ENCODE peak calls at places on chromosomes 2 and 18, in four cellular contexts. K, H, R and Q are unnamed samples. For H3K9me2, the result is how much of the 10 kb centered on the place peaks cover.

GRCh38 chr2:12300927-12301326 is 415.8 kb upstream of the TRIB2 start:
- DNase-seq in K (no peak), H (peak), R (no peak), Q (no peak)

GRCh38 chr18:655445-655844 is 2.0 kb upstream of the TYMS start:
- DNase-seq in K (no peak), H (no peak), R (no peak), Q (no peak)

GRCh38 chr2:134207589-134208209 is 46.2 kb upstream of the MGAT5 start:
- DNase-seq in K (peak), H (peak), R (peak), Q (peak)

GRCh38 chr2:69010437-69011194 is 2.4 kb upstream of the ANTXR1 start:
- DNase-seq in K (no peak), H (peak), R (no peak), Q (no peak)

GRCh38 chr18:53458944-53459580 is 765.4 kb downstream of the MBD2 start:
- DNase-seq in K (no peak), H (no peak), R (no peak), Q (no peak)

GRCh38 chr2:80222644-80223043 is 81.9 kb downstream of the LRRTM1 start:
- DNase-seq in K (no peak), H (no peak), R (no peak), Q (no peak)

GRCh38 chr18:46736736-46737135 is 20.1 kb downstream of the ST8SIA5 start:
- DNase-seq in K (no peak), H (no peak), R (no peak), Q (no peak)

GRCh38 chr2:68837861-68838341 is 33.3 kb downstream of the BMP10 start:
- DNase-seq in K (peak), H (no peak), R (no peak), Q (no peak)

GRCh38 chr18:30106356-30106755 is 936.2 kb downstream of the DSC3 start:
- DNase-seq in K (no peak), H (peak), R (no peak), Q (no peak)

GRCh38 chr2:86628091-86628522 is 4.4 kb upstream of the RNF103 start:
- DNase-seq in K (no peak), H (no peak), R (no peak), Q (no peak)

GRCh38 chr18:79884963-79885728 is 66.3 kb downstream of the SLC66A2 start:
- DNase-seq in K (no peak), H (no peak), R (no peak), Q (no peak)

GRCh38 chr2:44549099-44549471 is 187.3 kb downstream of the CAMKMT start:
- DNase-seq in K (no peak), H (peak), R (no peak), Q (peak)

GRCh38 chr18:80147037-80147417 is 38.0 kb downstream of the ADNP2 start:
- DNase-seq in K (no peak), H (no peak), R (no peak), Q (no peak)

GRCh38 chr18:23281626-23282436 is 146.5 kb downstream of the CABLES1 start:
- DNase-seq in K (no peak), H (peak), R (peak), Q (peak)

GRCh38 chr2:187382131-187382530 is 65.9 kb downstream of the CALCRL start:
- DNase-seq in K (no peak), H (no peak), R (no peak), Q (no peak)

GRCh38 chr2:72623481-72623880 is 202.4 kb downstream of the EXOC6B start:
- DNase-seq in K (no peak), H (no peak), R (no peak), Q (no peak)

GRCh38 chr2:67057901-67058703 is 339.0 kb upstream of the ETAA1 start:
- DNase-seq in K (no peak), H (no peak), R (no peak), Q (peak)

DNA sequence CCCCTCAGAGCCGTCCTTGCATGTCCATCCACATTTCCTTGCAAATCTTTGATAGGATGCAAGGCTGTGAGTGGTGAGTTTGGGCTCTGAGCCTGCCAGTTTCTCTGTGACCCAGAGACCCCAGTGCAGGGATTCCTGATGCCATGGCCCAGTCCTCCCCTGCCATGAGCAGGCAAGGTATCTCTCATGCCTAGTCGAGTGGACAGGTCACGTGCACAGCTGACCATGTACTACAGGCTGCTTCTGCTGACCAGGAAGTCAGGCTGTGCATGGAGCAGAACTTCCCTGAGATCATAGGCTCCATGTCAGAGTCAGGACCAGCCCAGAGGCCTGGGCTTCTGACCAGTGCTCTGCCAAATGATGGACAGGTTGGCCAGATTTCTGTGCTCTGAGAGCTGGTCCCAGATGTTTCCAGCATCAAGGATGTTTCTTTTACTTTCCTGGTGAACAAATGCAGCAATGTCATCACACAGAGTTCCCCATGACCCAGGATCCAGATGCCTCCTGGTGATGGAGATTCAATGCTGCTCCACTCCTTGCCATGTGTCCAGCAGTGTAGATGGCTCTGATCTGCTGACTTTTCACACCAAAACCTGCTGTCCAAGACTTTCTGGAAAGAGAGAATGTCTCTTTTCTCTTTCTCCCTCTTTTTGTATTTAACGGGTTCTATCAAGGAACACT is 321.6 kb upstream of the HS6ST1 start:
- DNase-seq in K (no peak), H (no peak), R (no peak), Q (no peak)
- H3K9me2 ChIP-seq in K (under half), H (under half), R (under half), Q (under half)

GRCh38 chr2:143493339-143493738 is 364.1 kb downstream of the ARHGAP15 start:
- DNase-seq in K (no peak), H (no peak), R (no peak), Q (no peak)

GRCh38 chr2:143489135-143489534 is 359.9 kb downstream of the ARHGAP15 start:
- DNase-seq in K (no peak), H (peak), R (no peak), Q (peak)
- H2AFZ ChIP-seq in K (no peak), H (no peak), R (no peak), Q (no peak)

DNA sequence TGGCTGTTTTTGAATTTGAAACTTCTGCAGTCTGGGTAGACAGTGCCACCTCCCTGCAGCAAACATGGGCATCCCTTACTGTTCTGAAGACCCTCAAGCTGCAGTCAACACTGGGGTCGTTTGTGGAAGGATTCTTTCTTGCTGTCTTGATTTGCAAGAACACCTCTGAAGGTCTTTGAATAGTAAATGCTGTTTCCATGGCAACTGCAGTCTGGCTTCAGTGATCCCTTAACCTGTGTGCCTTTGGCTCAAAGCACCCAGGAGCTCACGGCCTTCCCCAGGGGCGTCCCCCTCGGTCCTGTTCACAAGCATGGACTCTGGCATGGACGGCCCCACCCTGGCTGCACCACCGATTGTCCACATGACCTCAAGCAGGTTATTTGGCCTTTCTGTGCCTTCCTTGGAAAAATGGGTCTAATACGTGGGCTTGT is 38.3 kb downstream of the LRRFIP1 start:
- DNase-seq in K (no peak), H (no peak), R (no peak), Q (no peak)
- TF ChIP-seq CTCF in K (no peak), H (no peak), R (no peak), Q (no peak)

GRCh38 chr2:128642801-128643200 is 324.1 kb upstream of the HS6ST1 start:
- DNase-seq in K (no peak), H (no peak), R (no peak), Q (no peak)

GRCh38 chr2:128638741-128639477 is 320.2 kb upstream of the HS6ST1 start:
- DNase-seq in K (no peak), H (no peak), R (no peak), Q (peak)

GRCh38 chr2:128642316-128642715 is 323.6 kb upstream of the HS6ST1 start:
- DNase-seq in K (no peak), H (no peak), R (no peak), Q (no peak)

GRCh38 chr2:128641421-128642095 is 322.9 kb upstream of the HS6ST1 start:
- DNase-seq in K (no peak), H (no peak), R (no peak), Q (no peak)

DNA sequence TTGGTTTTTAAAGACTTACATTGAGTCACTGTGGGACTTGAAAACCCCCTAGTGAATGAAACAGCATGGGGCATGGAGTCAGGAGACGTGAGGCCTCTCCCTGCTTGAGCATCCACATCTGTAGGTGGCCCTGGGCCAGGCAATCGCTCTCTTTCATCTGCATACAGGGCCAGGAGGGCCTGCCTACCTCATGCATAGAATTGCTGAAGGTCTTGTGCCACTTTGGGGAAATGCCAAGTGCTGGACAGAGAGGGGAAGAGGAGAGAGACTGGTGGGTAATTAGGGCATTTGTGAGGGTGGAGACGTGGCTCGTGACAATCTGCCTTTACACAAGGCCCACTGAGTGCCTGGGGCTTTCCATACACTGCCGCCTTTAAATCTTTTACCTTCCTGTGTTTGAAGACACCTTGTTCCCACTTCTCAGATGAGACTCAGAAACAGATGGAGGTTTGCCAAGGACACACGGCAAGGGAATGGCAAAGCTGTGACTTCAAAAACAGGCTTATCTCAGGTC is 322.2 kb upstream of the HS6ST1 start:
- DNase-seq in K (no peak), H (no peak), R (no peak), Q (no peak)
- H3K9me2 ChIP-seq in K (under half), H (under half), R (under half), Q (under half)

GRCh38 chr2:172095905-172096660 is 6.6 kb downstream of the DLX2 start:
- DNase-seq in K (no peak), H (peak), R (no peak), Q (no peak)

GRCh38 chr2:172092716-172093415 is 7.6 kb downstream of the DLX1 start:
- DNase-seq in K (no peak), H (no peak), R (no peak), Q (no peak)

GRCh38 chr2:172093416-172094318 is 8.4 kb downstream of the DLX1 start:
- DNase-seq in K (no peak), H (no peak), R (no peak), Q (no peak)

GRCh38 chr2:172095146-172095904 is 7.4 kb downstream of the DLX2 start:
- DNase-seq in K (peak), H (peak), R (no peak), Q (peak)

GRCh38 chr2:172094319-172095145 is 8.2 kb downstream of the DLX2 start:
- DNase-seq in K (no peak), H (peak), R (no peak), Q (peak)
- H2AFZ ChIP-seq in K (peak), H (peak), R (peak), Q (peak)

GRCh38 chr2:148557844-148558436 is 86.6 kb upstream of the EPC2 start:
- DNase-seq in K (peak), H (no peak), R (no peak), Q (no peak)
- TF ChIP-seq CTCF in K (peak), H (peak), R (peak), Q (no peak)

GRCh38 chr2:128639693-128640092 is 321.0 kb upstream of the HS6ST1 start:
- DNase-seq in K (no peak), H (no peak), R (no peak), Q (no peak)
- H3K9me2 ChIP-seq in K (under half), H (under half), R (under half), Q (under half)

DNA sequence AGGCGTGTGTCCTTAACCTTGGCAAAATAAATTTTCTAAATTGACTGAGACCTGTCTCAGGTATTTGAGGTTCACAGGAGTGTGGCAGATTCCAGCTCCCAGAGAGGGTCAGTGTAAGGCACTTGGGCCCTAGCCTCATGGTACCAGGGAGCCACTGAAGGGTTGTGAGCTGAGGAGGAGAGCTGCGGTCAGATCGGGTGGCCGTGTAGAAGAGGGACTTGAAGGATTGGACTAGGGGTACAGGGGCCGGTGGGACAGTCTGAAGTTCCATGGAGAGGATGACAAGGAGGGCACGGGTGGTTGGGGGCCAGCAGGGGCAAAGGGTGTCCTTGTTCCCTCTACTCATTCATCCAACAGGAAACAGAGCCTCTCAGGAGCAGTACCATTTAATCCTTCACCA is 327.0 kb upstream of the HS6ST1 start:
- DNase-seq in K (no peak), H (no peak), R (no peak), Q (no peak)
- H2AFZ ChIP-seq in K (no peak), H (no peak), R (no peak), Q (no peak)